ENCODE peak calls at places on chromosomes 16 and 17, in six cellular contexts. One of them, this sample, is unnamed.

GRCh38 chr16:87227651-87228015 is 89.6 kb downstream of the C16orf95 start:
- DNase-seq in activated naive CD4-positive, alpha-beta T cell treated with anti-CD3 and anti-CD28 coated beads for 36 hours: no peak
- DNase-seq in GM18507: no peak
- DNase-seq in NCI-H2029: no peak
- DNase-seq in stimulated activated CD4-positive, alpha-beta T cell treated with anti-CD3 and anti-CD28 coated beads, TNF-alpha, amount 100 ng/mL, for 1 hour: no peak
- DNase-seq in tibial nerve: no peak
- DNase-seq in this sample: no peak

GRCh38 chr17:48051278-48051677 is 3.1 kb downstream of the NFE2L1 start:
- DNase-seq in GM18507: no peak
- DNase-seq in NCI-H2029: no peak
- DNase-seq in activated naive CD4-positive, alpha-beta T cell treated with anti-CD3 and anti-CD28 coated beads for 36 hours: no peak
- DNase-seq in tibial nerve: no peak
- DNase-seq in stimulated activated CD4-positive, alpha-beta T cell treated with anti-CD3 and anti-CD28 coated beads, TNF-alpha, amount 100 ng/mL, for 1 hour: no peak
- DNase-seq in this sample: no peak

GRCh38 chr16:1878256-1878655 is 6.3 kb upstream of the MEIOB start:
- DNase-seq in GM18507: no peak
- DNase-seq in NCI-H2029: no peak
- DNase-seq in activated naive CD4-positive, alpha-beta T cell treated with anti-CD3 and anti-CD28 coated beads for 36 hours: no peak
- DNase-seq in stimulated activated CD4-positive, alpha-beta T cell treated with anti-CD3 and anti-CD28 coated beads, TNF-alpha, amount 100 ng/mL, for 1 hour: no peak
- DNase-seq in tibial nerve: no peak
- DNase-seq in this sample: no peak

GRCh38 chr17:50475362-50475761 is 3.3 kb upstream of the RSAD1 start:
- DNase-seq in NCI-H2029: no peak
- DNase-seq in tibial nerve: no peak
- DNase-seq in activated naive CD4-positive, alpha-beta T cell treated with anti-CD3 and anti-CD28 coated beads for 36 hours: no peak
- DNase-seq in stimulated activated CD4-positive, alpha-beta T cell treated with anti-CD3 and anti-CD28 coated beads, TNF-alpha, amount 100 ng/mL, for 1 hour: no peak
- DNase-seq in GM18507: no peak
- DNase-seq in this sample: no peak

GRCh38 chr17:39722965-39723848 is 7.1 kb downstream of the MIEN1 start:
- DNase-seq in tibial nerve: no peak
- DNase-seq in GM18507: no peak
- DNase-seq in NCI-H2029: peak; percentile 28
- DNase-seq in stimulated activated CD4-positive, alpha-beta T cell treated with anti-CD3 and anti-CD28 coated beads, TNF-alpha, amount 100 ng/mL, for 1 hour: no peak
- DNase-seq in activated naive CD4-positive, alpha-beta T cell treated with anti-CD3 and anti-CD28 coated beads for 36 hours: no peak
- DNase-seq in this sample: no peak

GRCh38 chr17:27802962-27803680 is 2.8 kb upstream of the NOS2 start:
- DNase-seq in activated naive CD4-positive, alpha-beta T cell treated with anti-CD3 and anti-CD28 coated beads for 36 hours: no peak
- DNase-seq in tibial nerve: no peak
- DNase-seq in stimulated activated CD4-positive, alpha-beta T cell treated with anti-CD3 and anti-CD28 coated beads, TNF-alpha, amount 100 ng/mL, for 1 hour: no peak
- DNase-seq in NCI-H2029: no peak
- DNase-seq in GM18507: no peak
- DNase-seq in this sample: no peak

GRCh38 chr17:63431618-63431938 is 14.5 kb downstream of the CYB561 start:
- DNase-seq in GM18507: no peak
- DNase-seq in tibial nerve: no peak
- DNase-seq in stimulated activated CD4-positive, alpha-beta T cell treated with anti-CD3 and anti-CD28 coated beads, TNF-alpha, amount 100 ng/mL, for 1 hour: no peak
- DNase-seq in NCI-H2029: no peak
- DNase-seq in activated naive CD4-positive, alpha-beta T cell treated with anti-CD3 and anti-CD28 coated beads for 36 hours: no peak
- DNase-seq in this sample: no peak

GRCh38 chr17:45223541-45224528 is 2.1 kb downstream of the FMNL1 start:
- DNase-seq in NCI-H2029: no peak
- DNase-seq in stimulated activated CD4-positive, alpha-beta T cell treated with anti-CD3 and anti-CD28 coated beads, TNF-alpha, amount 100 ng/mL, for 1 hour: no peak
- DNase-seq in tibial nerve: no peak
- DNase-seq in activated naive CD4-positive, alpha-beta T cell treated with anti-CD3 and anti-CD28 coated beads for 36 hours: peak; percentile 88
- DNase-seq in GM18507: no peak
- DNase-seq in this sample: no peak

GRCh38 chr17:39229274-39229913 is 3.6 kb upstream of the STAC2 start:
- DNase-seq in stimulated activated CD4-positive, alpha-beta T cell treated with anti-CD3 and anti-CD28 coated beads, TNF-alpha, amount 100 ng/mL, for 1 hour: no peak
- DNase-seq in activated naive CD4-positive, alpha-beta T cell treated with anti-CD3 and anti-CD28 coated beads for 36 hours: no peak
- DNase-seq in tibial nerve: no peak
- DNase-seq in NCI-H2029: no peak
- DNase-seq in GM18507: no peak
- DNase-seq in this sample: no peak

GRCh38 chr16:88761830-88762229 is 23.2 kb downstream of the PIEZO1 start:
- DNase-seq in activated naive CD4-positive, alpha-beta T cell treated with anti-CD3 and anti-CD28 coated beads for 36 hours: no peak
- DNase-seq in stimulated activated CD4-positive, alpha-beta T cell treated with anti-CD3 and anti-CD28 coated beads, TNF-alpha, amount 100 ng/mL, for 1 hour: no peak
- DNase-seq in GM18507: no peak
- DNase-seq in NCI-H2029: no peak
- DNase-seq in tibial nerve: no peak
- DNase-seq in this sample: no peak

GRCh38 chr17:74512624-74513084 is 18.6 kb downstream of the CD300LB start:
- DNase-seq in NCI-H2029: no peak
- DNase-seq in stimulated activated CD4-positive, alpha-beta T cell treated with anti-CD3 and anti-CD28 coated beads, TNF-alpha, amount 100 ng/mL, for 1 hour: no peak
- DNase-seq in GM18507: no peak
- DNase-seq in tibial nerve: no peak
- DNase-seq in activated naive CD4-positive, alpha-beta T cell treated with anti-CD3 and anti-CD28 coated beads for 36 hours: peak; percentile 61
- DNase-seq in this sample: no peak

GRCh38 chr16:84605339-84605848 is 12.5 kb downstream of the COTL1 start:
- DNase-seq in stimulated activated CD4-positive, alpha-beta T cell treated with anti-CD3 and anti-CD28 coated beads, TNF-alpha, amount 100 ng/mL, for 1 hour: no peak
- DNase-seq in GM18507: no peak
- DNase-seq in activated naive CD4-positive, alpha-beta T cell treated with anti-CD3 and anti-CD28 coated beads for 36 hours: no peak
- DNase-seq in tibial nerve: no peak
- DNase-seq in NCI-H2029: no peak
- DNase-seq in this sample: no peak

GRCh38 chr16:78584213-78584860 is 484.9 kb downstream of the WWOX start:
- DNase-seq in GM18507: no peak
- DNase-seq in NCI-H2029: no peak
- DNase-seq in tibial nerve: no peak
- DNase-seq in activated naive CD4-positive, alpha-beta T cell treated with anti-CD3 and anti-CD28 coated beads for 36 hours: no peak
- DNase-seq in stimulated activated CD4-positive, alpha-beta T cell treated with anti-CD3 and anti-CD28 coated beads, TNF-alpha, amount 100 ng/mL, for 1 hour: no peak
- DNase-seq in this sample: no peak

GRCh38 chr17:74282587-74283370 is 8.7 kb downstream of the DNAI2 start:
- DNase-seq in GM18507: no peak
- DNase-seq in tibial nerve: no peak
- DNase-seq in stimulated activated CD4-positive, alpha-beta T cell treated with anti-CD3 and anti-CD28 coated beads, TNF-alpha, amount 100 ng/mL, for 1 hour: no peak
- DNase-seq in NCI-H2029: no peak
- DNase-seq in activated naive CD4-positive, alpha-beta T cell treated with anti-CD3 and anti-CD28 coated beads for 36 hours: peak; percentile 58
- DNase-seq in this sample: no peak

GRCh38 chr16:54398986-54399385 is 112.4 kb upstream of the IRX3 start:
- DNase-seq in tibial nerve: no peak
- DNase-seq in GM18507: no peak
- DNase-seq in activated naive CD4-positive, alpha-beta T cell treated with anti-CD3 and anti-CD28 coated beads for 36 hours: no peak
- DNase-seq in stimulated activated CD4-positive, alpha-beta T cell treated with anti-CD3 and anti-CD28 coated beads, TNF-alpha, amount 100 ng/mL, for 1 hour: no peak
- DNase-seq in NCI-H2029: no peak
- DNase-seq in this sample: no peak

GRCh38 chr17:66542183-66542966 is 240.0 kb downstream of the PRKCA start:
- DNase-seq in activated naive CD4-positive, alpha-beta T cell treated with anti-CD3 and anti-CD28 coated beads for 36 hours: no peak
- DNase-seq in GM18507: peak; percentile 35
- DNase-seq in NCI-H2029: no peak
- DNase-seq in stimulated activated CD4-positive, alpha-beta T cell treated with anti-CD3 and anti-CD28 coated beads, TNF-alpha, amount 100 ng/mL, for 1 hour: no peak
- DNase-seq in tibial nerve: no peak
- DNase-seq in this sample: no peak

GRCh38 chr17:82272495-82273326 is 789 bp downstream of the CSNK1D start:
- DNase-seq in stimulated activated CD4-positive, alpha-beta T cell treated with anti-CD3 and anti-CD28 coated beads, TNF-alpha, amount 100 ng/mL, for 1 hour: no peak
- DNase-seq in NCI-H2029: no peak
- DNase-seq in tibial nerve: peak; percentile 41
- DNase-seq in activated naive CD4-positive, alpha-beta T cell treated with anti-CD3 and anti-CD28 coated beads for 36 hours: peak; percentile 42
- DNase-seq in GM18507: peak; percentile 46
- DNase-seq in this sample: no peak

GRCh38 chr17:40553694-40554534 is 11.4 kb downstream of the CCR7 start:
- DNase-seq in activated naive CD4-positive, alpha-beta T cell treated with anti-CD3 and anti-CD28 coated beads for 36 hours: peak; percentile 59
- DNase-seq in tibial nerve: peak; percentile 62
- DNase-seq in NCI-H2029: peak; percentile 54
- DNase-seq in stimulated activated CD4-positive, alpha-beta T cell treated with anti-CD3 and anti-CD28 coated beads, TNF-alpha, amount 100 ng/mL, for 1 hour: no peak
- DNase-seq in GM18507: no peak
- DNase-seq in this sample: no peak

GRCh38 chr17:74904687-74905409 is 11.4 kb upstream of the FADS6 start:
- DNase-seq in NCI-H2029: no peak
- DNase-seq in activated naive CD4-positive, alpha-beta T cell treated with anti-CD3 and anti-CD28 coated beads for 36 hours: no peak
- DNase-seq in GM18507: no peak
- DNase-seq in stimulated activated CD4-positive, alpha-beta T cell treated with anti-CD3 and anti-CD28 coated beads, TNF-alpha, amount 100 ng/mL, for 1 hour: no peak
- DNase-seq in tibial nerve: no peak
- DNase-seq in this sample: no peak

GRCh38 chr17:30218689-30219266 is 16.7 kb downstream of the SLC6A4 start:
- DNase-seq in NCI-H2029: no peak
- DNase-seq in tibial nerve: no peak
- DNase-seq in GM18507: no peak
- DNase-seq in activated naive CD4-positive, alpha-beta T cell treated with anti-CD3 and anti-CD28 coated beads for 36 hours: no peak
- DNase-seq in stimulated activated CD4-positive, alpha-beta T cell treated with anti-CD3 and anti-CD28 coated beads, TNF-alpha, amount 100 ng/mL, for 1 hour: no peak
- DNase-seq in this sample: no peak

GRCh38 chr16:57804111-57804837 is 2.0 kb upstream of the KIFC3 start:
- DNase-seq in GM18507: no peak
- DNase-seq in tibial nerve: no peak
- DNase-seq in activated naive CD4-positive, alpha-beta T cell treated with anti-CD3 and anti-CD28 coated beads for 36 hours: no peak
- DNase-seq in NCI-H2029: no peak
- DNase-seq in stimulated activated CD4-positive, alpha-beta T cell treated with anti-CD3 and anti-CD28 coated beads, TNF-alpha, amount 100 ng/mL, for 1 hour: no peak
- DNase-seq in this sample: no peak

GRCh38 chr17:75130632-75131277 is 787 bp downstream of the NT5C start:
- DNase-seq in NCI-H2029: peak; percentile 11
- DNase-seq in tibial nerve: no peak
- DNase-seq in stimulated activated CD4-positive, alpha-beta T cell treated with anti-CD3 and anti-CD28 coated beads, TNF-alpha, amount 100 ng/mL, for 1 hour: no peak
- DNase-seq in GM18507: no peak
- DNase-seq in activated naive CD4-positive, alpha-beta T cell treated with anti-CD3 and anti-CD28 coated beads for 36 hours: peak; percentile 66
- DNase-seq in this sample: no peak

GRCh38 chr16:53156516-53156915 is 101.7 kb downstream of the CHD9 start:
- DNase-seq in stimulated activated CD4-positive, alpha-beta T cell treated with anti-CD3 and anti-CD28 coated beads, TNF-alpha, amount 100 ng/mL, for 1 hour: no peak
- DNase-seq in tibial nerve: no peak
- DNase-seq in NCI-H2029: no peak
- DNase-seq in GM18507: no peak
- DNase-seq in activated naive CD4-positive, alpha-beta T cell treated with anti-CD3 and anti-CD28 coated beads for 36 hours: no peak
- DNase-seq in this sample: no peak

GRCh38 chr16:3497771-3498170 is 2.5 kb upstream of the C16orf90 start:
- DNase-seq in GM18507: no peak
- DNase-seq in NCI-H2029: no peak
- DNase-seq in activated naive CD4-positive, alpha-beta T cell treated with anti-CD3 and anti-CD28 coated beads for 36 hours: no peak
- DNase-seq in tibial nerve: no peak
- DNase-seq in stimulated activated CD4-positive, alpha-beta T cell treated with anti-CD3 and anti-CD28 coated beads, TNF-alpha, amount 100 ng/mL, for 1 hour: no peak
- DNase-seq in this sample: no peak

GRCh38 chr16:50547340-50547865 is 793 bp upstream of the NKD1 start:
- DNase-seq in activated naive CD4-positive, alpha-beta T cell treated with anti-CD3 and anti-CD28 coated beads for 36 hours: peak; percentile 59
- DNase-seq in NCI-H2029: no peak
- DNase-seq in tibial nerve: no peak
- DNase-seq in stimulated activated CD4-positive, alpha-beta T cell treated with anti-CD3 and anti-CD28 coated beads, TNF-alpha, amount 100 ng/mL, for 1 hour: peak; percentile 80
- DNase-seq in GM18507: peak; percentile 22
- DNase-seq in this sample: peak; percentile 72

GRCh38 chr17:34556384-34556783 is 23.0 kb upstream of the TMEM132E start:
- DNase-seq in activated naive CD4-positive, alpha-beta T cell treated with anti-CD3 and anti-CD28 coated beads for 36 hours: no peak
- DNase-seq in GM18507: no peak
- DNase-seq in tibial nerve: no peak
- DNase-seq in stimulated activated CD4-positive, alpha-beta T cell treated with anti-CD3 and anti-CD28 coated beads, TNF-alpha, amount 100 ng/mL, for 1 hour: no peak
- DNase-seq in NCI-H2029: no peak
- DNase-seq in this sample: no peak

GRCh38 chr16:70696952-70697600 is 11.2 kb upstream of the MTSS2 start:
- DNase-seq in tibial nerve: no peak
- DNase-seq in stimulated activated CD4-positive, alpha-beta T cell treated with anti-CD3 and anti-CD28 coated beads, TNF-alpha, amount 100 ng/mL, for 1 hour: no peak
- DNase-seq in activated naive CD4-positive, alpha-beta T cell treated with anti-CD3 and anti-CD28 coated beads for 36 hours: peak; percentile 52
- DNase-seq in GM18507: no peak
- DNase-seq in NCI-H2029: no peak
- DNase-seq in this sample: no peak

GRCh38 chr17:39937462-39937861 is 9.9 kb downstream of the LRRC3C start:
- DNase-seq in GM18507: no peak
- DNase-seq in activated naive CD4-positive, alpha-beta T cell treated with anti-CD3 and anti-CD28 coated beads for 36 hours: no peak
- DNase-seq in NCI-H2029: no peak
- DNase-seq in tibial nerve: no peak
- DNase-seq in stimulated activated CD4-positive, alpha-beta T cell treated with anti-CD3 and anti-CD28 coated beads, TNF-alpha, amount 100 ng/mL, for 1 hour: no peak
- DNase-seq in this sample: no peak

GRCh38 chr17:77684803-77685580 is 273.5 kb upstream of the TNRC6C start:
- DNase-seq in GM18507: no peak
- DNase-seq in activated naive CD4-positive, alpha-beta T cell treated with anti-CD3 and anti-CD28 coated beads for 36 hours: no peak
- DNase-seq in tibial nerve: no peak
- DNase-seq in stimulated activated CD4-positive, alpha-beta T cell treated with anti-CD3 and anti-CD28 coated beads, TNF-alpha, amount 100 ng/mL, for 1 hour: no peak
- DNase-seq in NCI-H2029: no peak
- DNase-seq in this sample: no peak

GRCh38 chr16:30112197-30113030 is 923 bp downstream of the GDPD3 start:
- DNase-seq in stimulated activated CD4-positive, alpha-beta T cell treated with anti-CD3 and anti-CD28 coated beads, TNF-alpha, amount 100 ng/mL, for 1 hour: no peak
- DNase-seq in tibial nerve: no peak
- DNase-seq in activated naive CD4-positive, alpha-beta T cell treated with anti-CD3 and anti-CD28 coated beads for 36 hours: peak; percentile 78
- DNase-seq in NCI-H2029: no peak
- DNase-seq in GM18507: peak; percentile 72
- DNase-seq in this sample: no peak

GRCh38 chr16:56874800-56875199 is 9.8 kb downstream of the SLC12A3 start:
- DNase-seq in stimulated activated CD4-positive, alpha-beta T cell treated with anti-CD3 and anti-CD28 coated beads, TNF-alpha, amount 100 ng/mL, for 1 hour: no peak
- DNase-seq in NCI-H2029: no peak
- DNase-seq in GM18507: no peak
- DNase-seq in activated naive CD4-positive, alpha-beta T cell treated with anti-CD3 and anti-CD28 coated beads for 36 hours: no peak
- DNase-seq in tibial nerve: peak; percentile 17
- DNase-seq in this sample: no peak

GRCh38 chr17:7355053-7355452 is at the start of gene TMEM95:
- DNase-seq in NCI-H2029: no peak
- DNase-seq in activated naive CD4-positive, alpha-beta T cell treated with anti-CD3 and anti-CD28 coated beads for 36 hours: no peak
- DNase-seq in tibial nerve: no peak
- DNase-seq in GM18507: no peak
- DNase-seq in stimulated activated CD4-positive, alpha-beta T cell treated with anti-CD3 and anti-CD28 coated beads, TNF-alpha, amount 100 ng/mL, for 1 hour: no peak
- DNase-seq in this sample: no peak

GRCh38 chr16:68590201-68590994 is 51.3 kb downstream of the ZFP90 start:
- DNase-seq in tibial nerve: no peak
- DNase-seq in NCI-H2029: no peak
- DNase-seq in stimulated activated CD4-positive, alpha-beta T cell treated with anti-CD3 and anti-CD28 coated beads, TNF-alpha, amount 100 ng/mL, for 1 hour: no peak
- DNase-seq in GM18507: peak; percentile 35
- DNase-seq in activated naive CD4-positive, alpha-beta T cell treated with anti-CD3 and anti-CD28 coated beads for 36 hours: peak; percentile 83
- DNase-seq in this sample: peak; percentile 29

GRCh38 chr17:44444735-44445105 is 55.3 kb upstream of the ITGA2B start:
- DNase-seq in GM18507: no peak
- DNase-seq in activated naive CD4-positive, alpha-beta T cell treated with anti-CD3 and anti-CD28 coated beads for 36 hours: no peak
- DNase-seq in stimulated activated CD4-positive, alpha-beta T cell treated with anti-CD3 and anti-CD28 coated beads, TNF-alpha, amount 100 ng/mL, for 1 hour: no peak
- DNase-seq in tibial nerve: no peak
- DNase-seq in NCI-H2029: no peak
- DNase-seq in this sample: no peak

GRCh38 chr16:80986557-80986956 is 20.1 kb downstream of the CMC2 start:
- DNase-seq in GM18507: no peak
- DNase-seq in activated naive CD4-positive, alpha-beta T cell treated with anti-CD3 and anti-CD28 coated beads for 36 hours: no peak
- DNase-seq in tibial nerve: no peak
- DNase-seq in NCI-H2029: no peak
- DNase-seq in stimulated activated CD4-positive, alpha-beta T cell treated with anti-CD3 and anti-CD28 coated beads, TNF-alpha, amount 100 ng/mL, for 1 hour: no peak
- DNase-seq in this sample: no peak

GRCh38 chr17:44581868-44582267 is 24.6 kb downstream of the FZD2 start:
- DNase-seq in NCI-H2029: no peak
- DNase-seq in activated naive CD4-positive, alpha-beta T cell treated with anti-CD3 and anti-CD28 coated beads for 36 hours: peak; percentile 15
- DNase-seq in GM18507: no peak
- DNase-seq in tibial nerve: no peak
- DNase-seq in stimulated activated CD4-positive, alpha-beta T cell treated with anti-CD3 and anti-CD28 coated beads, TNF-alpha, amount 100 ng/mL, for 1 hour: no peak
- DNase-seq in this sample: no peak

GRCh38 chr17:2602597-2603017 is 9.2 kb downstream of the PAFAH1B1 start:
- DNase-seq in tibial nerve: no peak
- DNase-seq in NCI-H2029: peak; percentile 20
- DNase-seq in activated naive CD4-positive, alpha-beta T cell treated with anti-CD3 and anti-CD28 coated beads for 36 hours: peak; percentile 19
- DNase-seq in stimulated activated CD4-positive, alpha-beta T cell treated with anti-CD3 and anti-CD28 coated beads, TNF-alpha, amount 100 ng/mL, for 1 hour: no peak
- DNase-seq in GM18507: no peak
- DNase-seq in this sample: no peak

GRCh38 chr17:6505425-6506142 is 50.8 kb downstream of the PITPNM3 start:
- DNase-seq in activated naive CD4-positive, alpha-beta T cell treated with anti-CD3 and anti-CD28 coated beads for 36 hours: no peak
- DNase-seq in stimulated activated CD4-positive, alpha-beta T cell treated with anti-CD3 and anti-CD28 coated beads, TNF-alpha, amount 100 ng/mL, for 1 hour: no peak
- DNase-seq in GM18507: no peak
- DNase-seq in tibial nerve: no peak
- DNase-seq in NCI-H2029: no peak
- DNase-seq in this sample: no peak

GRCh38 chr16:17544785-17545184 is 74.0 kb upstream of the XYLT1 start:
- DNase-seq in stimulated activated CD4-positive, alpha-beta T cell treated with anti-CD3 and anti-CD28 coated beads, TNF-alpha, amount 100 ng/mL, for 1 hour: no peak
- DNase-seq in GM18507: no peak
- DNase-seq in activated naive CD4-positive, alpha-beta T cell treated with anti-CD3 and anti-CD28 coated beads for 36 hours: peak; percentile 24
- DNase-seq in NCI-H2029: no peak
- DNase-seq in tibial nerve: peak; percentile 7
- DNase-seq in this sample: no peak

GRCh38 chr17:20981046-20981920 is 61.5 kb downstream of the USP22 start:
- DNase-seq in stimulated activated CD4-positive, alpha-beta T cell treated with anti-CD3 and anti-CD28 coated beads, TNF-alpha, amount 100 ng/mL, for 1 hour: no peak
- DNase-seq in GM18507: no peak
- DNase-seq in activated naive CD4-positive, alpha-beta T cell treated with anti-CD3 and anti-CD28 coated beads for 36 hours: no peak
- DNase-seq in tibial nerve: no peak
- DNase-seq in NCI-H2029: no peak
- DNase-seq in this sample: no peak

This sample was measured in central memory CD8-positive, alpha-beta T cell.